ENCODE peak calls at places on chromosomes 3 and 15, in eight cellular contexts. Y is A673, I is fibroblast of mammary gland, U is foreskin fibroblast, K is lung, Q is heart left ventricle, N is GM12864, D is suprapubic skin. R is an unnamed sample.

GRCh38 chr15:40003491-40003916 is 35.5 kb downstream of the SRP14 start:
- DNase-seq in Y (no peak), N (no peak), Q (no peak), K (no peak), I (no peak), D (no peak), U (no peak), R (no peak)

GRCh38 chr3:158617982-158618875 is 26.1 kb upstream of the GFM1 start:
- DNase-seq in K (no peak), D (no peak), I (no peak), U (no peak), Y (no peak), Q (no peak), N (no peak), R (no peak)

GRCh38 chr15:36887214-36888017 is 212.9 kb downstream of the MEIS2 start:
- DNase-seq in I (no peak), D (no peak), Y (no peak), U (no peak), N (no peak), K (no peak), Q (peak; percentile 50), R (no peak)

GRCh38 chr3:43769471-43770425 is 79.0 kb downstream of the ABHD5 start:
- DNase-seq in Y (peak; percentile 96), U (peak; percentile 99), K (peak; percentile 98), N (no peak), I (peak; percentile 96), D (peak; percentile 99), Q (peak; percentile 98), R (peak; percentile 96)

GRCh38 chr3:132360717-132361116 is 43.5 kb downstream of the ACP3 start:
- DNase-seq in I (no peak), U (no peak), K (no peak), D (no peak), Y (no peak), Q (no peak), N (no peak), R (no peak)

GRCh38 chr15:61500951-61501350 is 271.8 kb upstream of the RORA start:
- DNase-seq in Y (no peak), I (no peak), K (no peak), Q (no peak), N (no peak), D (no peak), U (no peak), R (no peak)

GRCh38 chr3:173945081-173945652 is 547.6 kb downstream of the NLGN1 start:
- DNase-seq in Q (no peak), Y (no peak), I (no peak), U (no peak), K (no peak), D (no peak), N (no peak), R (no peak)

GRCh38 chr15:77384086-77384485 is 35.8 kb downstream of the PEAK1 start:
- DNase-seq in U (no peak), D (no peak), K (no peak), I (no peak), N (no peak), Y (no peak), Q (no peak), R (no peak)

GRCh38 chr15:76239786-76240185 is 71.5 kb downstream of the ETFA start:
- DNase-seq in N (no peak), U (peak; percentile 8), I (peak; percentile 2), Q (no peak), D (no peak), K (no peak), Y (peak; percentile 33), R (no peak)

GRCh38 chr3:149902498-149903139 is 68.1 kb downstream of the PFN2 start:
- DNase-seq in Q (no peak), K (no peak), N (no peak), Y (peak; percentile 23), D (no peak), U (no peak), I (peak; percentile 6), R (no peak)

DNA sequence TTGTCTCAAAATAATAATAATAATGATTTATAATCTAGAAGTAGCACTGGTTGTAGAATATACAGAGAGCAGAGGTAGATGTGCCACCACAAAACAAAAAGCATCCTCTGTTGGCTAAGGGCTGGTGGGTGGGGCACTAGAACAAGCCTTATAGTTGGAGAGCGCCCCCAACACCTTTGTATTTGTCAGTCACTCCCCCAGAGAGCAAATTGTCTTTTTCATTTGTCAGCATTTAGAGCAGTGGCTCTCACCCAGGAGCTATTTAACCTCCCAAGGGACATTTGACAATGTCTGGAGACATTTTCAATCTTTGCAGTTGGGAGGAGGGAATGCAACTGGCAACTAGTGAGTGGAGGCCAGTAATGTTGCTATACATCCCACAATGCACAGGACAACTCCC is 6.3 kb downstream of the KAT2B start:
- DNase-seq in N (no peak), Y (no peak), D (no peak), Q (no peak), I (no peak), K (no peak), U (no peak), R (no peak)
- H3K4me3 ChIP-seq in N (no peak overlapping the region), Y (no peak overlapping the region), D (no peak overlapping the region), Q (no peak overlapping the region), I (no peak overlapping the region), K (no peak overlapping the region), U (no peak overlapping the region), R (no peak overlapping the region)

GRCh38 chr3:65251375-65251774 is 563.6 kb upstream of the ADAMTS9 start:
- DNase-seq in Y (no peak), I (no peak), N (no peak), Q (no peak), D (no peak), K (no peak), U (no peak), R (no peak)

GRCh38 chr3:65245133-65246076 is 557.6 kb upstream of the ADAMTS9 start:
- DNase-seq in I (peak; percentile 40), U (peak; percentile 47), N (no peak), Q (no peak), K (no peak), Y (peak; percentile 2), D (no peak), R (peak; percentile 22)

GRCh38 chr3:65252266-65252665 is 564.5 kb upstream of the ADAMTS9 start:
- DNase-seq in D (no peak), Q (no peak), Y (no peak), N (no peak), U (no peak), I (no peak), K (no peak), R (no peak)

GRCh38 chr3:65246561-65246960 is 558.8 kb upstream of the ADAMTS9 start:
- DNase-seq in N (no peak), D (no peak), Y (no peak), I (no peak), U (no peak), Q (no peak), K (no peak), R (no peak)
- TF ChIP-seq CTCF in N (no peak), D (no peak), Y (no peak), I (no peak), U (no peak), Q (no peak), K (no peak), R (no peak)

DNA sequence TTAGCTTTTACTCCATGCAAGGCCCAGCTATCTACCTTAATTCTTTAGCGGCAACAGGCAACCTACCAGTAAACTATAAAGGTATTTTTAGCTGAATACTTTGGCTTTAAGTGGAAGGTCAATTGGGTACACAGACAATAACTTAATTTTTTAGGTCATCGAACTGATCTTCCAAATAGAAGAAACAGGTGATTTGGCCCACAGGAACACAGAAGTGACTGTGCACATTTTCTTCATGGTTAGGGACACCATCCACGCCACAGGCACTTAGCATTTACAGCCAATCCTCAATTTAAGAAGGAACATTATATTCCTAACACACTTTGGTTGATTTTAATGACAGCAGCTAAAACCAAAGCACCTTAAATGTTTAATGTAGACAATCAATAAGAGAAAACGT is 1.9 kb downstream of the ARPP19 start:
- DNase-seq in K (no peak), Q (no peak), U (no peak), Y (no peak), N (no peak), I (no peak), D (no peak), R (no peak)
- H3K4me3 ChIP-seq in K (no peak overlapping the region), Q (peak overlapping the region; percentile 81), U (peak overlapping the region; percentile 68), Y (peak overlapping the region; percentile 57), N (peak overlapping the region; percentile 64), I (peak overlapping the region; percentile 93), D (peak overlapping the region; percentile 89), R (peak overlapping the region; percentile 68)

DNA sequence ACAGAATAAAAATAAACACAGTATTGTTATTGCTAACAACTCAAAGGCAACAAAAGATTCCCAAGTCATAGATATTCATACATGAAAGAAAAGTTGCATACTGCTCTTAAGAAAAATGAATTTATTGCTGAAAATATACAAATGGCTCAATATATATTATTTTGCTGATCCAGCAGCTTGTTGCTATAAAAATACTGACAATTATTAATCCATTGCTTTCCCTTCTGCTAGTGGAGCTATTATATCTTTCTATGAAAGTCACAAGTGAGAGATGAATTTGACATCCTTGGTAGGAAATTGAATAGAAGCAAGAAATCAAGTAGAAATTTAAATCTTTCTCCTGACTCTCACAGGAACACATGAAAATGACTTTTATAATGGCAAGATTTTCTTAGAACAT is 179.2 kb upstream of the MBNL1 start:
- DNase-seq in D (no peak), Y (no peak), N (no peak), U (no peak), K (no peak), I (no peak), Q (no peak), R (no peak)
- TF ChIP-seq CTCF in D (no peak), Y (no peak), N (no peak), U (no peak), K (no peak), I (no peak), Q (no peak), R (no peak)

GRCh38 chr3:18618723-18619122 is 193.6 kb upstream of the SATB1 start:
- DNase-seq in U (no peak), Y (no peak), K (no peak), N (no peak), I (no peak), D (no peak), Q (no peak), R (no peak)
- H3K4me3 ChIP-seq in U (no peak overlapping the region), Y (no peak overlapping the region), K (no peak overlapping the region), N (no peak overlapping the region), I (no peak overlapping the region), D (no peak overlapping the region), Q (no peak overlapping the region), R (no peak overlapping the region)

R was measured in AG10803.